ENCODE peak calls at places on chromosomes 3 and 15, in six cellular contexts. One of them, this sample, is unnamed. For H3K36me3, the result is how much of the 10 kb centered on the place peaks cover.

GRCh38 chr15:66253643-66254363 is at the start of gene MEGF11:
- DNase-seq in fibroblast of lung: peak
- DNase-seq in H1: peak
- DNase-seq in PC-3: peak
- DNase-seq in IMR-90: peak
- DNase-seq in mesendoderm: peak
- DNase-seq in this sample: peak

GRCh38 chr3:197487911-197488391 is 67.8 kb downstream of the BDH1 start:
- DNase-seq in IMR-90: peak
- DNase-seq in fibroblast of lung: peak
- DNase-seq in mesendoderm: no peak
- DNase-seq in H1: no peak
- DNase-seq in PC-3: peak
- DNase-seq in this sample: peak

GRCh38 chr3:31903686-31904431 is 77.2 kb downstream of the OSBPL10 start:
- DNase-seq in mesendoderm: no peak
- DNase-seq in PC-3: no peak
- DNase-seq in fibroblast of lung: no peak
- DNase-seq in H1: no peak
- DNase-seq in IMR-90: no peak
- DNase-seq in this sample: no peak

GRCh38 chr3:168581718-168582332 is 486.1 kb upstream of the GOLIM4 start:
- DNase-seq in H1: no peak
- DNase-seq in mesendoderm: peak
- DNase-seq in IMR-90: no peak
- DNase-seq in PC-3: no peak
- DNase-seq in fibroblast of lung: no peak
- DNase-seq in this sample: peak

GRCh38 chr15:45869034-45869668 is 234.3 kb downstream of the SQOR start:
- DNase-seq in mesendoderm: no peak
- DNase-seq in IMR-90: no peak
- DNase-seq in H1: no peak
- DNase-seq in fibroblast of lung: no peak
- DNase-seq in PC-3: no peak
- DNase-seq in this sample: no peak

GRCh38 chr3:4509983-4510755 is 17.0 kb downstream of the ITPR1 start:
- DNase-seq in PC-3: no peak
- DNase-seq in H1: no peak
- DNase-seq in fibroblast of lung: no peak
- DNase-seq in mesendoderm: no peak
- DNase-seq in IMR-90: no peak
- DNase-seq in this sample: no peak

GRCh38 chr15:52220896-52221660 is 29.9 kb upstream of the GNB5 start:
- DNase-seq in mesendoderm: no peak
- DNase-seq in PC-3: no peak
- DNase-seq in H1: no peak
- DNase-seq in fibroblast of lung: no peak
- DNase-seq in IMR-90: no peak
- DNase-seq in this sample: no peak

GRCh38 chr15:52143862-52144261 is 31.3 kb upstream of the BCL2L10 start:
- DNase-seq in fibroblast of lung: peak
- DNase-seq in mesendoderm: peak
- DNase-seq in PC-3: peak
- DNase-seq in IMR-90: peak
- DNase-seq in H1: no peak
- DNase-seq in this sample: peak

GRCh38 chr15:84819291-84819768 is 2.2 kb downstream of the ALPK3 start:
- DNase-seq in PC-3: no peak
- DNase-seq in mesendoderm: peak
- DNase-seq in IMR-90: no peak
- DNase-seq in fibroblast of lung: no peak
- DNase-seq in H1: no peak
- DNase-seq in this sample: no peak

GRCh38 chr15:80825361-80826030 is 46.3 kb downstream of the CEMIP start:
- DNase-seq in H1: no peak
- DNase-seq in mesendoderm: no peak
- DNase-seq in IMR-90: no peak
- DNase-seq in fibroblast of lung: peak
- DNase-seq in PC-3: no peak
- DNase-seq in this sample: peak

GRCh38 chr3:47065058-47065457 is 85.6 kb downstream of the NBEAL2 start:
- DNase-seq in fibroblast of lung: no peak
- DNase-seq in H1: no peak
- DNase-seq in mesendoderm: no peak
- DNase-seq in IMR-90: no peak
- DNase-seq in PC-3: no peak
- DNase-seq in this sample: no peak
- H3K36me3 ChIP-seq in fibroblast of lung: under half
- H3K36me3 ChIP-seq in H1: under half
- H3K36me3 ChIP-seq in mesendoderm: under half
- H3K36me3 ChIP-seq in IMR-90: under half
- H3K36me3 ChIP-seq in PC-3: under half
- H3K36me3 ChIP-seq in this sample: under half

GRCh38 chr15:64909546-64909945 is 2.2 kb upstream of the ANKDD1A start:
- DNase-seq in fibroblast of lung: no peak
- DNase-seq in H1: no peak
- DNase-seq in IMR-90: no peak
- DNase-seq in mesendoderm: no peak
- DNase-seq in PC-3: no peak
- DNase-seq in this sample: no peak

GRCh38 chr15:64911317-64912186 is at the start of gene ANKDD1A:
- DNase-seq in PC-3: peak
- DNase-seq in IMR-90: peak
- DNase-seq in H1: peak
- DNase-seq in mesendoderm: peak
- DNase-seq in fibroblast of lung: peak
- DNase-seq in this sample: peak

GRCh38 chr15:64912926-64913325 is 1.2 kb downstream of the ANKDD1A start:
- DNase-seq in IMR-90: no peak
- DNase-seq in fibroblast of lung: no peak
- DNase-seq in mesendoderm: peak
- DNase-seq in PC-3: no peak
- DNase-seq in H1: no peak
- DNase-seq in this sample: no peak

GRCh38 chr15:64915518-64916227 is 4.0 kb downstream of the ANKDD1A start:
- DNase-seq in PC-3: no peak
- DNase-seq in mesendoderm: peak
- DNase-seq in IMR-90: no peak
- DNase-seq in H1: no peak
- DNase-seq in fibroblast of lung: no peak
- DNase-seq in this sample: no peak

GRCh38 chr15:64912379-64912778 is 677 bp downstream of the ANKDD1A start:
- DNase-seq in H1: no peak
- DNase-seq in IMR-90: no peak
- DNase-seq in PC-3: no peak
- DNase-seq in mesendoderm: no peak
- DNase-seq in fibroblast of lung: no peak
- DNase-seq in this sample: no peak
- H3K9ac ChIP-seq in H1: no peak
- H3K9ac ChIP-seq in IMR-90: no peak
- H3K9ac ChIP-seq in PC-3: no peak
- H3K9ac ChIP-seq in mesendoderm: peak
- H3K9ac ChIP-seq in fibroblast of lung: no peak
- H3K9ac ChIP-seq in this sample: peak

GRCh38 chr15:90268415-90268814 is 2.9 kb downstream of the NGRN start:
- DNase-seq in PC-3: peak
- DNase-seq in H1: no peak
- DNase-seq in mesendoderm: peak
- DNase-seq in IMR-90: no peak
- DNase-seq in fibroblast of lung: no peak
- DNase-seq in this sample: no peak
- H3K4me3 ChIP-seq in PC-3: peak
- H3K4me3 ChIP-seq in H1: peak
- H3K4me3 ChIP-seq in mesendoderm: no peak
- H3K4me3 ChIP-seq in IMR-90: no peak
- H3K4me3 ChIP-seq in fibroblast of lung: peak
- H3K4me3 ChIP-seq in this sample: peak

DNA sequence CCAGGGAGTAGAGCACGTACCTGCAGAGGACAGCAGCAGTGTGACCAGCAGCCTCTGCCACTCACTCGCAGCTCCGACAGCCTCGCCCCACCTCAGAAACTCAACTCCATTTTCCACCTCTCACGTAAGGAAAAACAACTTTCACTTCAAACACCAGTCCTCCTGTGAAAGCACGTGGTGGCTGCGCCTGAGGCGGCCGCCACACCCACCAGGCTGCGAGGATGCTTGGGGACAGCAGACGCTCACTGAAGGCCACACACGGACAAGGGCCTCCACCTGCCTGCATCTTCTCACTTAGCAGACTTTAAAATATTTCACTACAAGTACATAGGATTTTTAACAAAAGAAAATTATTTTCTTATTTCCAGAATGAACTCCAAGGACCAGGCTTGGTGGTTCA is 67.9 kb downstream of the CYFIP1 start:
- DNase-seq in PC-3: no peak
- DNase-seq in mesendoderm: no peak
- DNase-seq in IMR-90: no peak
- DNase-seq in fibroblast of lung: no peak
- DNase-seq in H1: no peak
- DNase-seq in this sample: no peak
- H3K36me3 ChIP-seq in PC-3: under half
- H3K36me3 ChIP-seq in mesendoderm: under half
- H3K36me3 ChIP-seq in IMR-90: half or more
- H3K36me3 ChIP-seq in fibroblast of lung: under half
- H3K36me3 ChIP-seq in H1: under half
- H3K36me3 ChIP-seq in this sample: half or more

GRCh38 chr3:120094776-120095225 is 554 bp upstream of the GSK3B start:
- DNase-seq in fibroblast of lung: peak
- DNase-seq in PC-3: peak
- DNase-seq in mesendoderm: peak
- DNase-seq in H1: no peak
- DNase-seq in IMR-90: peak
- DNase-seq in this sample: peak

GRCh38 chr3:120092444-120092843 is 1.8 kb downstream of the GSK3B start:
- DNase-seq in PC-3: peak
- DNase-seq in fibroblast of lung: no peak
- DNase-seq in mesendoderm: no peak
- DNase-seq in IMR-90: no peak
- DNase-seq in H1: no peak
- DNase-seq in this sample: peak

GRCh38 chr3:120095226-120096165 is 1.2 kb upstream of the GSK3B start:
- DNase-seq in PC-3: peak
- DNase-seq in H1: peak
- DNase-seq in mesendoderm: peak
- DNase-seq in IMR-90: peak
- DNase-seq in fibroblast of lung: peak
- DNase-seq in this sample: peak

GRCh38 chr3:120093119-120093922 is 926 bp downstream of the GSK3B start:
- DNase-seq in IMR-90: peak
- DNase-seq in PC-3: peak
- DNase-seq in mesendoderm: peak
- DNase-seq in H1: no peak
- DNase-seq in fibroblast of lung: peak
- DNase-seq in this sample: peak

GRCh38 chr3:120093923-120094775 is at the start of gene GSK3B:
- DNase-seq in PC-3: no peak
- DNase-seq in IMR-90: no peak
- DNase-seq in H1: peak
- DNase-seq in fibroblast of lung: no peak
- DNase-seq in mesendoderm: no peak
- DNase-seq in this sample: peak
- H3K9ac ChIP-seq in PC-3: peak
- H3K9ac ChIP-seq in IMR-90: peak
- H3K9ac ChIP-seq in H1: peak
- H3K9ac ChIP-seq in fibroblast of lung: peak
- H3K9ac ChIP-seq in mesendoderm: peak
- H3K9ac ChIP-seq in this sample: peak

GRCh38 chr3:120126016-120126415 is 31.8 kb upstream of the GSK3B start:
- DNase-seq in PC-3: no peak
- DNase-seq in H1: no peak
- DNase-seq in IMR-90: no peak
- DNase-seq in fibroblast of lung: no peak
- DNase-seq in mesendoderm: no peak
- DNase-seq in this sample: no peak
- H3K4me3 ChIP-seq in PC-3: no peak
- H3K4me3 ChIP-seq in H1: no peak
- H3K4me3 ChIP-seq in IMR-90: no peak
- H3K4me3 ChIP-seq in fibroblast of lung: no peak
- H3K4me3 ChIP-seq in mesendoderm: no peak
- H3K4me3 ChIP-seq in this sample: no peak